ENCODE peak calls at places on chromosomes 7 and 10, in six cellular contexts. One of them, this sample, is unnamed. For H3K9me3, the result is how much of the 10 kb centered on the place peaks cover.

GRCh38 chr10:107589081-107589480 is 424.6 kb upstream of the SORCS1 start:
- DNase-seq in colonic mucosa: no peak
- DNase-seq in AG04450: no peak
- DNase-seq in HCT116: no peak
- DNase-seq in hepatocyte: no peak
- DNase-seq in IMR-90: no peak
- DNase-seq in this sample: no peak

GRCh38 chr10:63630928-63631685 is 109.9 kb downstream of the REEP3 start:
- DNase-seq in HCT116: no peak
- DNase-seq in colonic mucosa: no peak
- DNase-seq in IMR-90: peak
- DNase-seq in AG04450: no peak
- DNase-seq in hepatocyte: no peak
- DNase-seq in this sample: no peak

GRCh38 chr7:152860302-152860701 is 100.8 kb downstream of the ACTR3B start:
- DNase-seq in AG04450: no peak
- DNase-seq in colonic mucosa: no peak
- DNase-seq in HCT116: no peak
- DNase-seq in IMR-90: no peak
- DNase-seq in hepatocyte: no peak
- DNase-seq in this sample: no peak

GRCh38 chr7:67870396-67870795 is 873.8 kb downstream of the TYW1 start:
- DNase-seq in HCT116: no peak
- DNase-seq in colonic mucosa: no peak
- DNase-seq in IMR-90: no peak
- DNase-seq in AG04450: no peak
- DNase-seq in hepatocyte: no peak
- DNase-seq in this sample: no peak

GRCh38 chr10:5905854-5906507 is 15.9 kb downstream of the FBH1 start:
- DNase-seq in IMR-90: no peak
- DNase-seq in colonic mucosa: no peak
- DNase-seq in AG04450: no peak
- DNase-seq in hepatocyte: no peak
- DNase-seq in HCT116: no peak
- DNase-seq in this sample: no peak

GRCh38 chr10:72027498-72027897 is 60.9 kb downstream of the SPOCK2 start:
- DNase-seq in hepatocyte: peak
- DNase-seq in AG04450: no peak
- DNase-seq in colonic mucosa: peak
- DNase-seq in IMR-90: peak
- DNase-seq in HCT116: peak
- DNase-seq in this sample: no peak

GRCh38 chr7:157670490-157671357 is 333.9 kb downstream of the DNAJB6 start:
- DNase-seq in AG04450: no peak
- DNase-seq in IMR-90: no peak
- DNase-seq in colonic mucosa: no peak
- DNase-seq in hepatocyte: no peak
- DNase-seq in HCT116: no peak
- DNase-seq in this sample: no peak

GRCh38 chr7:54960517-54960916 is 58.3 kb upstream of the EGFR start:
- DNase-seq in AG04450: no peak
- DNase-seq in colonic mucosa: no peak
- DNase-seq in hepatocyte: no peak
- DNase-seq in HCT116: no peak
- DNase-seq in IMR-90: peak
- DNase-seq in this sample: no peak

GRCh38 chr7:7719235-7719634 is 828 bp upstream of the RPA3 start:
- DNase-seq in AG04450: peak
- DNase-seq in IMR-90: peak
- DNase-seq in hepatocyte: peak
- DNase-seq in HCT116: peak
- DNase-seq in colonic mucosa: peak
- DNase-seq in this sample: no peak

GRCh38 chr10:127913368-127913759 is 6.5 kb downstream of the PTPRE start:
- DNase-seq in IMR-90: no peak
- DNase-seq in hepatocyte: no peak
- DNase-seq in HCT116: no peak
- DNase-seq in AG04450: no peak
- DNase-seq in colonic mucosa: no peak
- DNase-seq in this sample: no peak

GRCh38 chr7:3312583-3312982 is 11.5 kb downstream of the SDK1 start:
- DNase-seq in AG04450: no peak
- DNase-seq in colonic mucosa: no peak
- DNase-seq in hepatocyte: no peak
- DNase-seq in IMR-90: no peak
- DNase-seq in HCT116: no peak
- DNase-seq in this sample: no peak

GRCh38 chr10:95416270-95416669 is 125.5 kb upstream of the PDLIM1 start:
- DNase-seq in colonic mucosa: no peak
- DNase-seq in IMR-90: no peak
- DNase-seq in hepatocyte: no peak
- DNase-seq in AG04450: no peak
- DNase-seq in HCT116: no peak
- DNase-seq in this sample: no peak
- H3K4me3 ChIP-seq in colonic mucosa: no peak
- H3K4me3 ChIP-seq in IMR-90: no peak
- H3K4me3 ChIP-seq in hepatocyte: no peak
- H3K4me3 ChIP-seq in AG04450: no peak
- H3K4me3 ChIP-seq in HCT116: no peak
- H3K4me3 ChIP-seq in this sample: no peak

GRCh38 chr10:15758618-15759017 is 38.9 kb upstream of the ITGA8 start:
- DNase-seq in hepatocyte: no peak
- DNase-seq in HCT116: no peak
- DNase-seq in AG04450: no peak
- DNase-seq in IMR-90: no peak
- DNase-seq in colonic mucosa: no peak
- DNase-seq in this sample: no peak
- TF ChIP-seq CTCF in hepatocyte: no peak
- TF ChIP-seq CTCF in HCT116: no peak
- TF ChIP-seq CTCF in AG04450: no peak
- TF ChIP-seq CTCF in IMR-90: no peak
- TF ChIP-seq CTCF in colonic mucosa: no peak
- TF ChIP-seq CTCF in this sample: no peak

DNA sequence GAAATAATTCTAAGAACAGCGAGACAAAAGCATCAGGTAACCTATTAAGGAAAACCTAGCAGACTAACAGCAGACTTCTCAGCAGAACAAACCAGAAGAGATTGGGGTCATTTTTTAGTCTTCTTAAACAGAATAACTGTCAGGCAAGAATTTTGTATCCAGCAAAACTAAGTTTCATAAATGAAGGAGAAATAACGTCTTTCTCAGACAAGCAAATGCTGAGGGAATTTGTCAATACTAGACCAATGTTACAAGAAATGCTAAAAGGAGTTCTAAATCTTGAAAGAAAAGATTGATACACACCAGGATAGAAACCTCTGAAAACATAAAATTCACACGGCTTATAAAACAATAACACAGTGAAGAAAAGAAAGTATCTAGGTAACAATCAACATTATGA is 22.6 kb downstream of the BICC1 start:
- DNase-seq in AG04450: no peak
- DNase-seq in HCT116: no peak
- DNase-seq in colonic mucosa: no peak
- DNase-seq in IMR-90: no peak
- DNase-seq in hepatocyte: no peak
- DNase-seq in this sample: no peak
- H3K9me3 ChIP-seq in AG04450: under half
- H3K9me3 ChIP-seq in HCT116: under half
- H3K9me3 ChIP-seq in colonic mucosa: under half
- H3K9me3 ChIP-seq in IMR-90: under half
- H3K9me3 ChIP-seq in hepatocyte: under half
- H3K9me3 ChIP-seq in this sample: under half

GRCh38 chr10:27745380-27745718 is 270 bp downstream of the MKX start:
- DNase-seq in AG04450: no peak
- DNase-seq in colonic mucosa: no peak
- DNase-seq in HCT116: no peak
- DNase-seq in IMR-90: no peak
- DNase-seq in hepatocyte: no peak
- DNase-seq in this sample: no peak
- H3K4me3 ChIP-seq in AG04450: peak
- H3K4me3 ChIP-seq in colonic mucosa: peak
- H3K4me3 ChIP-seq in HCT116: peak
- H3K4me3 ChIP-seq in IMR-90: peak
- H3K4me3 ChIP-seq in hepatocyte: peak
- H3K4me3 ChIP-seq in this sample: no peak

DNA sequence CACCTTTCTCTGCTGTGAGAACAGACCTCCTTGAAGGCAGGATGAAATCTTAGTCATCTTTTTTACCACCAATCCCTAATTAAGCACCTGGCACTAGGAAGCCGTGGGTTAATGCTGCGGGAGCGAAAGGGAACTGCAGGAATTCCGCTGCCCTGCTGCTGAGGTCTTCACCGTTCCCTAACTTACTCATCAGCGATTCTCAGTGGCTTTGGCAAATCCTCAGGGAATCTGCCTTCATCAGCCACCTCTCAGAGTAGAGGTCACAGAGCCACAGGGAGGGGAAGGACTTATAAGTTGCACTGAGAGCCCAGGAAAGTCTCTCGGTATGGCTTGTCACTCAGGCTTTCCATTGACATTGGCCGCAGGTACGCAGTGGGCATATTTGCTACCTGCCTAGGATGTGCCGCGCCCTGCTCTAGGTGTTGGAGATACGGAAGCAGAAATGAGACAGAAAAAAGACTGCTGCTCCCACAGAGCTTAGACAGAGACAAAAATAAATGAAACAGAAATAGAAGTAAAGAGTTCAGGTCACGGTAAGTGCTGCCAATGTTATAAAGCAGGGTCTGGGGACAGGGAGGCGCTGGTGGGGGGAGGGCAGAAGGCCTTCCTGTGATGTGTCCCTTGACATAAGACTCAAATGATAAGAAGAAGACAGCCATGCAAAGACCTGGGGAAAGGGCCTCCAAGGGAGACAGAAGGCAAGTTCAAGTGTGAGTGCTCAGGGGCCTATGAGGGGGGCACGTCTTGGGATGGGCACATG is 72.6 kb upstream of the OPALIN start:
- DNase-seq in colonic mucosa: no peak
- DNase-seq in hepatocyte: no peak
- DNase-seq in HCT116: no peak
- DNase-seq in AG04450: no peak
- DNase-seq in IMR-90: no peak
- DNase-seq in this sample: no peak
- TF ChIP-seq CTCF in colonic mucosa: no peak
- TF ChIP-seq CTCF in hepatocyte: no peak
- TF ChIP-seq CTCF in HCT116: no peak
- TF ChIP-seq CTCF in AG04450: no peak
- TF ChIP-seq CTCF in IMR-90: no peak
- TF ChIP-seq CTCF in this sample: no peak

This sample was measured in pancreas.